ENCODE peak calls at places on chromosome 17, in four cellular contexts. I is CD8-positive, alpha-beta memory T cell; E is heart left ventricle; L is vagina. M is an unnamed sample. For H3K9me3, the result is how much of the 10 kb centered on the place peaks cover.

GRCh38 chr17:31724026-31724425 is 135.0 kb downstream of the COPRS start:
- DNase-seq in L (no peak), E (no peak), I (no peak), M (no peak)

GRCh38 chr17:28684963-28685362 is 23.0 kb downstream of the SUPT6H start:
- DNase-seq in I (no peak), L (no peak), E (no peak), M (no peak)

GRCh38 chr17:4204676-4205075 is 59.1 kb downstream of the ANKFY1 start:
- DNase-seq in I (no peak), L (no peak), E (no peak), M (no peak)

GRCh38 chr17:5770556-5771270 is 186.4 kb upstream of the NLRP1 start:
- DNase-seq in L (no peak), E (no peak), I (no peak), M (no peak)

GRCh38 chr17:61683466-61683865 is 92.4 kb upstream of the NACA2 start:
- DNase-seq in I (no peak), L (no peak), E (no peak), M (no peak)

GRCh38 chr17:80871341-80871740 is 120.3 kb upstream of the CHMP6 start:
- DNase-seq in I (no peak), E (peak), L (no peak), M (no peak)

GRCh38 chr17:7946441-7946840 is 14.4 kb downstream of the CNTROB start:
- DNase-seq in E (no peak), L (no peak), I (no peak), M (no peak)

GRCh38 chr17:13421581-13421980 is 180.1 kb downstream of the HS3ST3A1 start:
- DNase-seq in I (no peak), L (no peak), E (no peak), M (no peak)

GRCh38 chr17:44023545-44024270 is 8.9 kb upstream of the TMEM101 start:
- DNase-seq in I (no peak), L (no peak), E (no peak), M (no peak)

GRCh38 chr17:62637809-62638208 is 10.3 kb downstream of the MRC2 start:
- DNase-seq in I (no peak), E (no peak), L (no peak), M (no peak)

GRCh38 chr17:7217113-7217987 is 2.3 kb downstream of the DLG4 start:
- DNase-seq in E (peak), L (no peak), I (no peak), M (no peak)

GRCh38 chr17:28725166-28725659 is 820 bp downstream of the TLCD1 start:
- DNase-seq in L (no peak), I (no peak), E (no peak), M (no peak)

GRCh38 chr17:7884581-7885356 is 3.8 kb upstream of the CHD3 start:
- DNase-seq in L (no peak), I (peak), E (no peak), M (peak)

GRCh38 chr17:67718325-67718941 is 697 bp downstream of the NOL11 start:
- DNase-seq in I (peak), E (no peak), L (no peak), M (no peak)

GRCh38 chr17:50153650-50154575 is 3.4 kb upstream of the PPP1R9B start:
- DNase-seq in E (peak), I (no peak), L (no peak), M (peak)

GRCh38 chr17:46972346-46972745 is 6.7 kb downstream of the RPRML start:
- DNase-seq in E (peak), L (no peak), I (no peak), M (no peak)

GRCh38 chr17:42329025-42329976 is 41.0 kb downstream of the STAT5A start:
- DNase-seq in E (no peak), I (no peak), L (no peak), M (peak)
- H3K4me3 ChIP-seq in E (no peak), I (no peak), L (no peak), M (no peak)

DNA sequence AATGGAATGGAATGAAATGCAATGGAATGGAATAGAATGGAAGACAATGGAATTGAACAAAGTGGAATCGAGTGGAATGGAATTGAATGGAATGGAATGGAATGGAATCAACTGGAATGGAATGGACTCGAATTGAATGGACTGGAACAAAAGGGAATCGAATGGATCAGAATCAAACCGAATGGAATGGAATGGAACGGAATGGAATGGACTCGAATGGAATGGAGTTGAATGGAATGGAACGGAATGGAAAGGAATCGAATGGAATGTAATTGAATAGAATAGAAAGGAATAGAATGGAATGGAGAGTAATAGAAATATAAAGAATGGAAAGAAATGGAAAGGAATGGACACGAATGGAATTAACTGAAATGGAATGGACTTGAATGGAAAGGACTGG is 475.2 kb upstream of the WSB1 start:
- DNase-seq in L (no peak), I (no peak), E (no peak), M (no peak)
- H3K9me3 ChIP-seq in L (under half), I (under half), E (under half), M (half or more)

GRCh38 chr17:78861229-78861628 is 20.6 kb upstream of the USP36 start:
- DNase-seq in E (no peak), L (no peak), I (no peak), M (no peak)
- H3K4me3 ChIP-seq in E (no peak), L (no peak), I (no peak), M (no peak)

GRCh38 chr17:19676901-19677300 is 28.4 kb downstream of the ALDH3A2 start:
- DNase-seq in E (no peak), L (no peak), I (no peak), M (no peak)

GRCh38 chr17:19677736-19678379 is 29.3 kb downstream of the ALDH3A2 start:
- DNase-seq in L (no peak), I (no peak), E (no peak), M (no peak)

GRCh38 chr17:19683117-19683516 is 33.3 kb downstream of the SLC47A2 start:
- DNase-seq in L (no peak), I (no peak), E (no peak), M (no peak)

GRCh38 chr17:19678581-19679418 is 30.2 kb downstream of the ALDH3A2 start:
- DNase-seq in L (no peak), I (no peak), E (no peak), M (no peak)
- H3K9me3 ChIP-seq in L (under half), I (under half), E (under half), M (under half)

DNA sequence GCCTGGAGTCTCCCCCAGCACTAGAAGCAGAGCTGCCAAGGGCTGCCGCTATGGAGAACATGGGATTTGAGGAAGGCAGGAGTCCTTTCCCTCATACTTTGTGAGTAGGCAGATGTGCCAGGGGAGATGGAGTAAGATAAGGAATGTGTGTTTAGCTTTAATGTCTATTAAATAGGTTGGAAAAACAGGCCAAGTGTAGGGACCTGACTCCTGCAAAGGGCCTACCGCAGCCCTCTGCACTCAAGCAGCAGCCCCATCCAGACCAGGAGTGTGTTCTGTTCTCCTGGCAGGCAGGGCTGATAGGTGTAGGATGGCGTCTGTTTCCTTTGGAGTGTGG is 1.8 kb upstream of the MIF4GD start:
- DNase-seq in I (no peak), L (no peak), E (no peak), M (no peak)
- H3K4me3 ChIP-seq in I (no peak), L (no peak), E (no peak), M (no peak)

M was measured in mucosa of descending colon.